ENCODE peak calls at places on chromosomes 7 and 10, in four cellular contexts. Y, C, D and Q are unnamed samples.

GRCh38 chr7:41135511-41135910 is 567.4 kb downstream of the INHBA start:
- DNase-seq in Y (no peak), C (no peak), D (no peak), Q (no peak)

GRCh38 chr7:125061776-125062397 is 132.3 kb upstream of the POT1 start:
- DNase-seq in Y (peak), C (no peak), D (no peak), Q (no peak)

GRCh38 chr10:72812798-72813430 is 80.6 kb upstream of the OIT3 start:
- DNase-seq in Y (peak), C (no peak), D (no peak), Q (no peak)

GRCh38 chr7:154505362-154505761 is 453.2 kb downstream of the DPP6 start:
- DNase-seq in Y (no peak), C (no peak), D (no peak), Q (no peak)

GRCh38 chr10:65358565-65358964 is 1567.3 kb upstream of the LRRTM3 start:
- DNase-seq in Y (no peak), C (no peak), D (no peak), Q (no peak)

GRCh38 chr7:92621026-92621540 is 30.9 kb upstream of the FAM133B start:
- DNase-seq in Y (peak), C (peak), D (peak), Q (peak)

GRCh38 chr7:142379445-142379844 is 121.6 kb upstream of the PRSS58 start:
- DNase-seq in Y (no peak), C (no peak), D (no peak), Q (no peak)

GRCh38 chr7:8176370-8177081 is 85.4 kb downstream of the ICA1 start:
- DNase-seq in Y (no peak), C (no peak), D (no peak), Q (peak)

GRCh38 chr10:14653271-14654161 is 121.2 kb downstream of the FAM107B start:
- DNase-seq in Y (peak), C (no peak), D (no peak), Q (no peak)

GRCh38 chr7:131424219-131424822 is 96.6 kb downstream of the MKLN1 start:
- DNase-seq in Y (peak), C (no peak), D (peak), Q (peak)

GRCh38 chr7:100582041-100582579 is 3.8 kb downstream of the LRCH4 start:
- DNase-seq in Y (no peak), C (no peak), D (no peak), Q (no peak)
- TF ChIP-seq CHD1 in Y (no peak), C (no peak), D (no peak), Q (no peak)

DNA sequence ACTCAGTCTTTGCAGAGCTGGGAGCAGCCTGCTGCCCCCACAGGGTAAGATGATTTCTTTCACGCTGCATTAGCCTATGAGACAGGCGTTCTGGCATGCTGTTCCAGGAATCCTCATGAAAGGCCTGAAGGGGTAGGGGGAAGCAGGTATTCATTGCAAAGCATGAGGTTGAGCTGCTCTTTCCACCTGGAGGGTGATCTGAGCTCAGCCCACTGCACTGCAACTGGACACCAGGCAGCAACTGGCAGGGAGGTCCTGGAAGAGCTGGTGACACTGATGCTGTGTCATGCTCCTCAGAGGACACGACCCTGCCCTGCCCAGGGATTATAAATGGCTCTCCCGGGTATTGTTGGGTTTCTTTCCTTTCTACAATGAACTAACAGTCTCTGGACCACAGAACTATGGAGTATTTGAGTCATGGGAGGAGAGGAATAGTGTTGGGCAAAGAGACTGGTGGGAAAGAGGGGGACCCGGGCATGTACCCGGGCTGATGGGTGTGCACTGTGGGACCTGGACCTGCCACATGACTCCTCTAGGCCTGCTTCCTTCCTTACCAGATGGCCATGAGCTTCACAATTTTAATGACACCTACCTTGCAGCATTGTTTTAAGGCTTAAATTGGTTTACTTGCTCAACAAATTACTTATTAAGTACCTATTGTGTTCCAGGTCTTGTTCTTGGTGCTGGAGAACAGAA is 24.3 kb downstream of the SLC25A28 start:
- DNase-seq in Y (no peak), C (peak), D (no peak), Q (no peak)
- TF ChIP-seq CHD1 in Y (no peak), C (no peak), D (no peak), Q (no peak)

GRCh38 chr10:121695731-121696464 is 97.7 kb upstream of the FGFR2 start:
- DNase-seq in Y (no peak), C (no peak), D (no peak), Q (no peak)

GRCh38 chr10:121698902-121699301 is 100.7 kb upstream of the FGFR2 start:
- DNase-seq in Y (no peak), C (no peak), D (no peak), Q (no peak)

GRCh38 chr10:121698336-121698735 is 100.1 kb upstream of the FGFR2 start:
- DNase-seq in Y (no peak), C (no peak), D (no peak), Q (no peak)

GRCh38 chr10:121694966-121695340 is 96.7 kb upstream of the FGFR2 start:
- DNase-seq in Y (no peak), C (no peak), D (no peak), Q (no peak)

DNA sequence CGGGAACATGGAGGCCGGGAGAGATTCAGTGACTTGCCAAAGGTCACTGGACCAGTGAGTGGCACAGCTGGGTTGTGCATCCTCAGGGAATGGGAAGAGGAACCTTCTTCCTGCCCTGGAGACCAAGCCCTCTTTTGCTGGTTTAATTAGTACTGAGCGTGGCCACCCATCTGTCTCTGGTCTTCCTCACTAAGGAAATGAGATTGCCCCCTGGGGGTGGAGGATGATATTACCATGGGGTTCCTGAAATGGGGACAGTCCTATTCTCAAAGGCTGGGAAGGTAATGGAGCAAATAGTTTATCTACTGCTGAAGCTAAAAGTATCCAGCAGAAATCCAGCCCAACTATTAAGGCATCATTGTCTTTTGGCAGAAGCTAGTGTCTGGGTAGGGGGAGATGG is 98.6 kb upstream of the FGFR2 start:
- DNase-seq in Y (no peak), C (peak), D (peak), Q (no peak)
- TF ChIP-seq CHD1 in Y (no peak), C (no peak), D (no peak), Q (no peak)

GRCh38 chr7:26153246-26153822 is 1.3 kb downstream of the NFE2L3 start:
- DNase-seq in Y (no peak), C (peak), D (no peak), Q (no peak)
- TF ChIP-seq CHD1 in Y (no peak), C (peak), D (no peak), Q (no peak)

GRCh38 chr10:70232155-70232858 is 922 bp downstream of the PPA1 start:
- DNase-seq in Y (peak), C (peak), D (peak), Q (no peak)
- TF ChIP-seq CHD1 in Y (no peak), C (no peak), D (no peak), Q (no peak)

GRCh38 chr10:133475821-133476640 is 22.3 kb downstream of the SCART1 start:
- DNase-seq in Y (no peak), C (no peak), D (no peak), Q (no peak)
- TF ChIP-seq CHD1 in Y (no peak), C (no peak), D (no peak), Q (no peak)

DNA sequence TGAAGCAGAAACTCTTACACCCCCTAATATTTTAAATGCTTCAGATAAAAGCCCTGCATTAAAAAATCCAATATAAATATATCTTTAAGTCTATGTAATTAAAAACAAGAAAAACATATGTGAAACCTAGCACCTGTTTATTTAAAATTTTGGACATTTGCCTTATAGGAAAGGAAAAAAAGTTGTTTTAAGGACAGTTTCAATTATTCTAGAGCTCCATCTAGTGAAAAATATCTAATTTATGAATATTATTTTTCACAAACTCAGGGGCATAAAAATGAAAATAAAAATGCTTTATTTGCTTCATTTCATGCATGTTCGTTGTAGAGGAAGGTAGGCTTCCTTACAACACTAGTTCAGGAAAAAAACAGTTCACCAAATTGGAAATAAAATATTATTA is 26.1 kb downstream of the ENKUR start:
- DNase-seq in Y (peak), C (no peak), D (no peak), Q (no peak)
- TF ChIP-seq CHD1 in Y (no peak), C (no peak), D (no peak), Q (no peak)

GRCh38 chr7:103446046-103446520 is at the start of gene SLC26A5:
- DNase-seq in Y (no peak), C (no peak), D (peak), Q (no peak)
- TF ChIP-seq CHD1 in Y (no peak), C (no peak), D (no peak), Q (no peak)

DNA sequence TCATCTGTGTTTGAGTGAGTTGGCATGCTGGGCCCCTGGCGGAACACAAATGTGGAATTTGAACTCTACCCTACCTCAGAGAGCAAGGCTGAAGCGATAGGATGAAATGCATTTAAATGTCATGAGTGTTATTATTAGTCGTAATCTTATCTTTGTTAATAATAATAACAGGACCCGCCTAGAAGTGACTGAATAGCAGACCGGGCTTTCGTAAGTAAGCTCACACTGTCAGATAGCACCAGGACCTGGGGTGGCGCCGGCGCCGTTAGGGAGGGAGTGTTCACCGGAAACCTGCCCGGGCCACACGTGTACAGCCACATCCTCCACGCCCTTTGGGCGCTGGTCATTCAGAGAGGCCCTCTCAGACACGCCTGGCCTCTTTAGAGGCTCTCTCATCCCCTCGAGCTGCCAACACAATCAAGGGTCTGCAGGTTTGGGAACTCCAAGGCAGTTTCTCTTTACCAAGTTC is 63.6 kb downstream of the GRK5 start:
- DNase-seq in Y (peak), C (no peak), D (peak), Q (no peak)
- TF ChIP-seq CHD1 in Y (no peak), C (no peak), D (no peak), Q (no peak)